ENCODE peak calls at places on chromosomes 12 and 14, in seven cellular contexts. N, W, L, V, D, Q and A are unnamed samples. For H3K4me1, the result is how much of the 10 kb centered on the place peaks cover.

GRCh38 chr12:106345739-106346138 is 11.8 kb upstream of the POLR3B start:
- DNase-seq in N (peak), W (no peak), L (peak), V (peak), D (no peak), Q (peak), A (no peak)

GRCh38 chr14:68951051-68951797 is 27.9 kb downstream of the ACTN1 start:
- DNase-seq in N (peak), W (peak), L (peak), V (peak), D (peak), Q (peak), A (peak)

GRCh38 chr14:94081386-94081820 is 293 bp downstream of the IFI27L1 start:
- DNase-seq in N (no peak), W (no peak), L (no peak), V (no peak), D (no peak), Q (no peak), A (no peak)

GRCh38 chr12:77488041-77488620 is 342.6 kb upstream of the NAV3 start:
- DNase-seq in N (no peak), W (no peak), L (no peak), V (no peak), D (no peak), Q (no peak), A (no peak)

GRCh38 chr12:11807453-11807852 is 158.0 kb downstream of the ETV6 start:
- DNase-seq in N (no peak), W (no peak), L (no peak), V (no peak), D (no peak), Q (no peak), A (no peak)

GRCh38 chr12:124713436-124714082 is 146.1 kb upstream of the NCOR2 start:
- DNase-seq in N (no peak), W (no peak), L (peak), V (peak), D (peak), Q (peak), A (peak)

GRCh38 chr14:73753043-73753886 is 39.1 kb upstream of the PNMA1 start:
- DNase-seq in N (no peak), W (peak), L (no peak), V (peak), D (peak), Q (peak), A (no peak)

GRCh38 chr12:50166776-50167025 is 468 bp downstream of the CERS5 start:
- DNase-seq in N (no peak), W (no peak), L (peak), V (peak), D (no peak), Q (peak), A (no peak)

GRCh38 chr12:106226884-106227640 is 20.8 kb downstream of the CKAP4 start:
- DNase-seq in N (peak), W (no peak), L (no peak), V (peak), D (no peak), Q (peak), A (no peak)

GRCh38 chr14:42143114-42143513 is 536.4 kb downstream of the LRFN5 start:
- DNase-seq in N (no peak), W (no peak), L (no peak), V (no peak), D (no peak), Q (no peak), A (no peak)

DNA sequence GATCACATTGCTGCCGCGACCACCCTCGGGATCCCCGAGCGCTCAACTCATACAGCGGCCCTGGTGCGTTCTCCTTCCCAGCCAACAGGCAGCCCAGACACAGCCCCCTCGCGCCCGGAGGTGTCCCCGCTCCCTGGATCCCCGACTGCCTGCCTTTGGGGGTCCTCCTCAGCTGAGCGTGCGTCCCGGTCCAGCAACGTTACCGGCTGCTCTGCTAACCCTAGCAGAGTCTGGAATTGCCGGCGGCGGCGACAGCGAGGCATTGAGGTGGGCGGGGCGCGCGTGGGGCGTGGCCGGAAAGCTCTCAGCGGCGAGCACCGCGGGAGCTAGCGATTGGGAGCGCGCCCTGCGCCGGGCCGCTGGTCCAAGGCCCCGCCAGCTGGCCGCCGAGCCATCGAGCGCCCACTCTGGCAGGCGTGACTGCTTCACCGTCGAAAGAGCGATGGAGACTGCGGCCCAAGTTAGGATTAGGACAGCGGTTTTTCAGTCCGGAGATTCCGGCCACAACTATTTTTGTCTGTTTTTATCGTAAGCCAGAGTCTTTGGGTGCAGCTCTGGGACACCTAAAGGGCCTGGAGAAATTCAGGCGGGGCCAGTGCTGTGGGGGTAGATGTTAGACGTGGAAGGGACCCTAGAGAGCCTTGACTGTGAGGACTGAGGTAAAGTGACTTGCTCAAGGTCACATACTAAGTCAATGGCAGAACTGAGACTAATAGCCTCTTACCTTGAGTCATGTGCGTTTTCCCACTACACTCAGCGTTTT is at the start of gene HEATR5A:
- DNase-seq in N (peak), W (peak), L (peak), V (peak), D (peak), Q (peak), A (peak)
- TF ChIP-seq CTCF in N (no peak), W (peak), L (peak), V (no peak), D (peak), Q (no peak), A (peak)

GRCh38 chr12:92143280-92143679 is 2.4 kb downstream of the BTG1 start:
- DNase-seq in N (no peak), W (no peak), L (no peak), V (no peak), D (no peak), Q (no peak), A (no peak)

GRCh38 chr12:92139634-92140555 is 5.8 kb downstream of the BTG1 start:
- DNase-seq in N (no peak), W (no peak), L (no peak), V (no peak), D (no peak), Q (no peak), A (no peak)

GRCh38 chr12:92142251-92142896 is 3.3 kb downstream of the BTG1 start:
- DNase-seq in N (no peak), W (no peak), L (no peak), V (no peak), D (no peak), Q (no peak), A (no peak)

GRCh38 chr12:92141585-92142244 is 3.9 kb downstream of the BTG1 start:
- DNase-seq in N (no peak), W (no peak), L (no peak), V (no peak), D (no peak), Q (no peak), A (no peak)

DNA sequence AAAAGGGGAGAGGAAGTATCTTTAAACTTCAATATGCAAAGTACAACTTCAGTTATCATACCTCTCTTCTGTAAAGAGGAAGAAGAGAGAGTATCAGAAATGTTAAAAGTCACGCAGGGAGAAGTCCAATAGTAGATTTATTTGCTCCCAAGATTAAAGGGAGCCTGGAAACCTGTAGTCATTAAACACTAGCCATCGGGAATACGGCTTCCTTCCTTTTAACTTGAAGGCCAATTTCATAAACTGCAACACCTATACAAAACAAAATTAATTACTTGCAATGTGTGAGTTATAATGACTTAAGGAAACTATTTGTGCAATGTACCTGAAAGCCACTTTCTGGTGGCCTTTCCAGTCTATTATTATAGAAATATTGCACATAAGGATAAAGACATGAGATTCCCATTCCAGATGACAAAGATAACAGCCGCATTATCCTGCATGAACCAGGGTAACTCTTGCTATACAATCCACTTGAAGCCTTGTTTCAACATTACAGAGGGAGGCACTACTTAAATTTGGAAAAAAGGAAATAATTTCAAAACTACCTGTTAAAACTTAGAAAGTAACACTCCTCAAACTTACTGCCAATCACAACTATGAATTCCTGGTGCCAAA is 4.6 kb downstream of the BTG1 start:
- DNase-seq in N (no peak), W (no peak), L (no peak), V (no peak), D (no peak), Q (no peak), A (no peak)
- H3K4me1 ChIP-seq in N (under half), W (under half), L (under half), V (under half), D (half or more), Q (half or more), A (under half)

DNA sequence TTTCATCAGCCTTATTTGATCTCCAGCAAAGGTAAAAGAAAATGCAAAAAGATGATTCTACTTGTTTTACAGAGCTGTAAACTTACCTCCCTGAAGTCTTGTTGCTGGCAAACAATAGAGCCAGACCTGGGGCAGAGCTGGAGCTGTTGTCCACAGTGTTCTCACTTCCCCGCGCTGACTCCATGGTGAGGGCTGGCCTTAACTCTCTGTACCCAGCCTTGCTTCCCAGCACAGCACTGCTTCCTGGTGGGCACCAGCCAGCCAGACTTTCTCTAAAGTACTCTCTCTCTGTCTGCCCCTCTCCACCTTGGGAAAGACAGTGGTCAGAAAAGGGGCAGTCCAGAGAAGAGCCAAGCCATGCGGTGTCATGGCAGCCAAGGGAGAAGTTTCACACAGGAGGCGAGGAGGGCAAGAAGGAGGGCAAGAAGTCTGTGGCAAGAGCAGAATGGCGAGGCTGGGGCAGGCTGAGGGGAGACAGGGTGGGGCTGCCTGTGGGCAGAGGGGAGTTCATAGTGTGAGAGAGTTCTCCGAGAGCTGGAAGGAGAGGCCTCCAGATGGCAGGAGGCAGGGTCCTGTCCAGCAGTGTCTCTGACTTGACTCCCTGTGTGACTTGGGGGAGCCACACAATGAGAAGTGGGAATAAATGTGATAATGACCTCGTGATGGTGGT is 9.3 kb downstream of the EVL start:
- DNase-seq in N (no peak), W (no peak), L (no peak), V (no peak), D (no peak), Q (no peak), A (no peak)
- H3K27ac ChIP-seq in N (no peak), W (peak), L (no peak), V (no peak), D (no peak), Q (peak), A (no peak)

GRCh38 chr12:48197967-48198618 is 5.0 kb downstream of the OR10AD1 start:
- DNase-seq in N (peak), W (peak), L (peak), V (peak), D (peak), Q (peak), A (peak)
- TF ChIP-seq CTCF in N (no peak), W (no peak), L (no peak), V (no peak), D (no peak), Q (no peak), A (no peak)

GRCh38 chr14:64278458-64278857 is 15.7 kb downstream of the ESR2 start:
- DNase-seq in N (no peak), W (no peak), L (no peak), V (no peak), D (no peak), Q (no peak), A (no peak)
- H3K4me1 ChIP-seq in N (under half), W (under half), L (under half), V (under half), D (under half), Q (under half), A (under half)

GRCh38 chr12:53739285-53740129 is 12.3 kb upstream of the CALCOCO1 start:
- DNase-seq in N (no peak), W (no peak), L (no peak), V (no peak), D (no peak), Q (no peak), A (no peak)

GRCh38 chr12:53737494-53737808 is 10.2 kb upstream of the CALCOCO1 start:
- DNase-seq in N (no peak), W (no peak), L (no peak), V (no peak), D (no peak), Q (no peak), A (no peak)

GRCh38 chr12:53738834-53739284 is 11.6 kb upstream of the CALCOCO1 start:
- DNase-seq in N (no peak), W (no peak), L (no peak), V (no peak), D (no peak), Q (no peak), A (no peak)

GRCh38 chr12:53736602-53737493 is 9.6 kb upstream of the CALCOCO1 start:
- DNase-seq in N (no peak), W (peak), L (no peak), V (no peak), D (no peak), Q (no peak), A (no peak)

DNA sequence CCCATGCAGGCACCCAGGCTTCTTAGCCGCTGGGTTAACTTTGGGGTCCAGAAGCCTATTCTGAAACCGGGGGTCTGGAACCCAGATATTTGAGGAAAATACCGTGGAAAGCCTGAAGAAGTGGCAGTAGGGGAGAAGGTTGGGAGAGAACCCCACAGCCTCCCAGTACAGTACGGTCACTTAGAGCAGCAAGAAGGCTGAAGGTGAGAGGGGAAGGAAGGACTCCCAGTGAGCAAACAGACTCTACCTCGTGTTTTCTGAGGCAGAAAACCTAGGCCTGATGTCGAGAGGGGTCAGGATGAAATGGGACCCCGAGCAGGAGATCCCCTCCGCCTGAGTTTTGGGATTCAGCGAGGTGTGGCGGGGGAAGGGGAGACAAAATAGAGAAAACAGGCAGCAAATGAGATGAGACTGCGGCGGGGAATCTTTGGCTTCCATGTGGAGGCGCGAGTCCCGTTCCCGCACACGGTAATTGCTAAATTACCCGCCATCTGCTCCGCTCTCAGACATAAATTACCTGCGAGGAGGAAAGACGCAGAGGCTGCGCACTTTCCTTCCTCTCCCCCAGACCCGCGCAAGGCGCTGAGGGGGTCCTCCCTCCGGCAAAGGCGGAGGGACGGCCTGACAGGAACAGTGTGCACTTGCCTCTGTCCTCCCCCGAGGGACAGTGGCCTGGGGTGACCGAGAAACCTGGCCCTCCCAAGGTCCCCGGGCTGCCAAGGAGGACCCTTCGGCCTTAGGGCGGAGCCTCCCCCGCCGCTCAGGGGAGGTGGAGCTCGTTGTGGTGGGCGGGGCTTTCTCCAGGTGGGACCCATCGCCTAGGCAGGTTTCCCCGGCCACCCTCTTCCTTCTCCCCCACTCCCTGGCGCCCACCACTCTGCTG is 10.9 kb upstream of the CALCOCO1 start:
- DNase-seq in N (no peak), W (peak), L (no peak), V (no peak), D (no peak), Q (no peak), A (no peak)
- H3K27ac ChIP-seq in N (no peak), W (no peak), L (no peak), V (no peak), D (no peak), Q (no peak), A (no peak)

GRCh38 chr14:105053421-105053820 is 11.8 kb downstream of the GPR132 start:
- DNase-seq in N (no peak), W (no peak), L (no peak), V (no peak), D (no peak), Q (no peak), A (no peak)

GRCh38 chr14:105055736-105056302 is 9.4 kb downstream of the GPR132 start:
- DNase-seq in N (no peak), W (no peak), L (no peak), V (no peak), D (no peak), Q (no peak), A (no peak)

GRCh38 chr14:105053996-105054395 is 11.2 kb downstream of the GPR132 start:
- DNase-seq in N (no peak), W (no peak), L (no peak), V (no peak), D (no peak), Q (no peak), A (no peak)

GRCh38 chr14:105056303-105056831 is 8.9 kb downstream of the GPR132 start:
- DNase-seq in N (no peak), W (no peak), L (no peak), V (no peak), D (no peak), Q (no peak), A (no peak)

GRCh38 chr14:105055334-105055733 is 9.9 kb downstream of the GPR132 start:
- DNase-seq in N (no peak), W (no peak), L (no peak), V (no peak), D (no peak), Q (no peak), A (no peak)
- TF ChIP-seq CTCF in N (no peak), W (no peak), L (no peak), V (no peak), D (no peak), Q (no peak), A (no peak)